ENCODE peak calls at places on chromosomes 1 and 21, in eight cellular contexts. One of them, this sample, is unnamed.

GRCh38 chr1:212288614-212289013 is 3.4 kb downstream of the PPP2R5A start:
- DNase-seq in frontal cortex: no peak
- DNase-seq in activated CD4-positive, alpha-beta memory T cell treated with anti-CD3 and anti-CD28 coated beads for 36 hours: no peak
- DNase-seq in stimulated activated CD8-positive, alpha-beta memory T cell treated with anti-CD3 and anti-CD28 coated beads, Interleukin-15, amount 100 ng/mL, for 4 hours: no peak
- DNase-seq in activated CD4-positive, alpha-beta T cell treated with anti-CD3 and anti-CD28 coated beads, Interleukin-2, amount 50 U/mL, for 24 hours: no peak
- DNase-seq in HTR-8/SVneo: no peak
- DNase-seq in iris pigment epithelial cell: peak
- DNase-seq in activated T-cell treated with anti-CD3 and anti-CD28 coated beads for 24 hours: no peak
- DNase-seq in this sample: no peak

GRCh38 chr1:227268943-227269342 is 49.3 kb downstream of the CDC42BPA start:
- DNase-seq in frontal cortex: no peak
- DNase-seq in activated CD4-positive, alpha-beta memory T cell treated with anti-CD3 and anti-CD28 coated beads for 36 hours: no peak
- DNase-seq in stimulated activated CD8-positive, alpha-beta memory T cell treated with anti-CD3 and anti-CD28 coated beads, Interleukin-15, amount 100 ng/mL, for 4 hours: no peak
- DNase-seq in activated CD4-positive, alpha-beta T cell treated with anti-CD3 and anti-CD28 coated beads, Interleukin-2, amount 50 U/mL, for 24 hours: no peak
- DNase-seq in HTR-8/SVneo: no peak
- DNase-seq in iris pigment epithelial cell: peak
- DNase-seq in activated T-cell treated with anti-CD3 and anti-CD28 coated beads for 24 hours: no peak
- DNase-seq in this sample: peak

GRCh38 chr1:227948493-227949260 is 945 bp upstream of the WNT9A start:
- DNase-seq in frontal cortex: peak
- DNase-seq in activated CD4-positive, alpha-beta memory T cell treated with anti-CD3 and anti-CD28 coated beads for 36 hours: no peak
- DNase-seq in stimulated activated CD8-positive, alpha-beta memory T cell treated with anti-CD3 and anti-CD28 coated beads, Interleukin-15, amount 100 ng/mL, for 4 hours: no peak
- DNase-seq in activated CD4-positive, alpha-beta T cell treated with anti-CD3 and anti-CD28 coated beads, Interleukin-2, amount 50 U/mL, for 24 hours: no peak
- DNase-seq in HTR-8/SVneo: no peak
- DNase-seq in iris pigment epithelial cell: peak
- DNase-seq in activated T-cell treated with anti-CD3 and anti-CD28 coated beads for 24 hours: no peak
- DNase-seq in this sample: no peak

GRCh38 chr1:81670286-81670685 is 130.4 kb upstream of the ADGRL2 start:
- DNase-seq in frontal cortex: peak
- DNase-seq in activated CD4-positive, alpha-beta memory T cell treated with anti-CD3 and anti-CD28 coated beads for 36 hours: no peak
- DNase-seq in stimulated activated CD8-positive, alpha-beta memory T cell treated with anti-CD3 and anti-CD28 coated beads, Interleukin-15, amount 100 ng/mL, for 4 hours: no peak
- DNase-seq in activated CD4-positive, alpha-beta T cell treated with anti-CD3 and anti-CD28 coated beads, Interleukin-2, amount 50 U/mL, for 24 hours: no peak
- DNase-seq in HTR-8/SVneo: peak
- DNase-seq in iris pigment epithelial cell: peak
- DNase-seq in activated T-cell treated with anti-CD3 and anti-CD28 coated beads for 24 hours: no peak
- DNase-seq in this sample: no peak

GRCh38 chr21:44765231-44766013 is 36.2 kb downstream of the UBE2G2 start:
- DNase-seq in frontal cortex: no peak
- DNase-seq in activated CD4-positive, alpha-beta memory T cell treated with anti-CD3 and anti-CD28 coated beads for 36 hours: peak
- DNase-seq in stimulated activated CD8-positive, alpha-beta memory T cell treated with anti-CD3 and anti-CD28 coated beads, Interleukin-15, amount 100 ng/mL, for 4 hours: no peak
- DNase-seq in activated CD4-positive, alpha-beta T cell treated with anti-CD3 and anti-CD28 coated beads, Interleukin-2, amount 50 U/mL, for 24 hours: no peak
- DNase-seq in HTR-8/SVneo: no peak
- DNase-seq in iris pigment epithelial cell: peak
- DNase-seq in activated T-cell treated with anti-CD3 and anti-CD28 coated beads for 24 hours: no peak
- DNase-seq in this sample: peak

GRCh38 chr1:221157026-221157761 is 278.0 kb downstream of the HLX start:
- DNase-seq in frontal cortex: no peak
- DNase-seq in activated CD4-positive, alpha-beta memory T cell treated with anti-CD3 and anti-CD28 coated beads for 36 hours: no peak
- DNase-seq in stimulated activated CD8-positive, alpha-beta memory T cell treated with anti-CD3 and anti-CD28 coated beads, Interleukin-15, amount 100 ng/mL, for 4 hours: no peak
- DNase-seq in activated CD4-positive, alpha-beta T cell treated with anti-CD3 and anti-CD28 coated beads, Interleukin-2, amount 50 U/mL, for 24 hours: no peak
- DNase-seq in HTR-8/SVneo: no peak
- DNase-seq in iris pigment epithelial cell: no peak
- DNase-seq in activated T-cell treated with anti-CD3 and anti-CD28 coated beads for 24 hours: no peak
- DNase-seq in this sample: no peak

GRCh38 chr1:995665-996633 is 3.9 kb downstream of the HES4 start:
- DNase-seq in frontal cortex: no peak
- DNase-seq in activated CD4-positive, alpha-beta memory T cell treated with anti-CD3 and anti-CD28 coated beads for 36 hours: no peak
- DNase-seq in stimulated activated CD8-positive, alpha-beta memory T cell treated with anti-CD3 and anti-CD28 coated beads, Interleukin-15, amount 100 ng/mL, for 4 hours: no peak
- DNase-seq in activated CD4-positive, alpha-beta T cell treated with anti-CD3 and anti-CD28 coated beads, Interleukin-2, amount 50 U/mL, for 24 hours: no peak
- DNase-seq in HTR-8/SVneo: no peak
- DNase-seq in iris pigment epithelial cell: no peak
- DNase-seq in activated T-cell treated with anti-CD3 and anti-CD28 coated beads for 24 hours: no peak
- DNase-seq in this sample: no peak

GRCh38 chr1:11044086-11044848 is 2.8 kb downstream of the MASP2 start:
- DNase-seq in frontal cortex: no peak
- DNase-seq in activated CD4-positive, alpha-beta memory T cell treated with anti-CD3 and anti-CD28 coated beads for 36 hours: no peak
- DNase-seq in stimulated activated CD8-positive, alpha-beta memory T cell treated with anti-CD3 and anti-CD28 coated beads, Interleukin-15, amount 100 ng/mL, for 4 hours: no peak
- DNase-seq in activated CD4-positive, alpha-beta T cell treated with anti-CD3 and anti-CD28 coated beads, Interleukin-2, amount 50 U/mL, for 24 hours: no peak
- DNase-seq in HTR-8/SVneo: no peak
- DNase-seq in iris pigment epithelial cell: no peak
- DNase-seq in activated T-cell treated with anti-CD3 and anti-CD28 coated beads for 24 hours: no peak
- DNase-seq in this sample: no peak

GRCh38 chr1:214514819-214515383 is 36.5 kb downstream of the PTPN14 start:
- DNase-seq in frontal cortex: no peak
- DNase-seq in activated CD4-positive, alpha-beta memory T cell treated with anti-CD3 and anti-CD28 coated beads for 36 hours: no peak
- DNase-seq in stimulated activated CD8-positive, alpha-beta memory T cell treated with anti-CD3 and anti-CD28 coated beads, Interleukin-15, amount 100 ng/mL, for 4 hours: no peak
- DNase-seq in activated CD4-positive, alpha-beta T cell treated with anti-CD3 and anti-CD28 coated beads, Interleukin-2, amount 50 U/mL, for 24 hours: no peak
- DNase-seq in HTR-8/SVneo: no peak
- DNase-seq in iris pigment epithelial cell: no peak
- DNase-seq in activated T-cell treated with anti-CD3 and anti-CD28 coated beads for 24 hours: no peak
- DNase-seq in this sample: no peak

GRCh38 chr1:54121482-54122130 is 31.2 kb downstream of the CDCP2 start:
- DNase-seq in frontal cortex: peak
- DNase-seq in activated CD4-positive, alpha-beta memory T cell treated with anti-CD3 and anti-CD28 coated beads for 36 hours: peak
- DNase-seq in stimulated activated CD8-positive, alpha-beta memory T cell treated with anti-CD3 and anti-CD28 coated beads, Interleukin-15, amount 100 ng/mL, for 4 hours: peak
- DNase-seq in activated CD4-positive, alpha-beta T cell treated with anti-CD3 and anti-CD28 coated beads, Interleukin-2, amount 50 U/mL, for 24 hours: peak
- DNase-seq in HTR-8/SVneo: peak
- DNase-seq in iris pigment epithelial cell: peak
- DNase-seq in activated T-cell treated with anti-CD3 and anti-CD28 coated beads for 24 hours: peak
- DNase-seq in this sample: peak

GRCh38 chr21:29077651-29078090 is 4.2 kb upstream of the CCT8 start:
- DNase-seq in frontal cortex: no peak
- DNase-seq in activated CD4-positive, alpha-beta memory T cell treated with anti-CD3 and anti-CD28 coated beads for 36 hours: peak
- DNase-seq in stimulated activated CD8-positive, alpha-beta memory T cell treated with anti-CD3 and anti-CD28 coated beads, Interleukin-15, amount 100 ng/mL, for 4 hours: no peak
- DNase-seq in activated CD4-positive, alpha-beta T cell treated with anti-CD3 and anti-CD28 coated beads, Interleukin-2, amount 50 U/mL, for 24 hours: no peak
- DNase-seq in HTR-8/SVneo: no peak
- DNase-seq in iris pigment epithelial cell: peak
- DNase-seq in activated T-cell treated with anti-CD3 and anti-CD28 coated beads for 24 hours: no peak
- DNase-seq in this sample: no peak

GRCh38 chr1:198829948-198830347 is 191.1 kb downstream of the PTPRC start:
- DNase-seq in frontal cortex: no peak
- DNase-seq in activated CD4-positive, alpha-beta memory T cell treated with anti-CD3 and anti-CD28 coated beads for 36 hours: no peak
- DNase-seq in stimulated activated CD8-positive, alpha-beta memory T cell treated with anti-CD3 and anti-CD28 coated beads, Interleukin-15, amount 100 ng/mL, for 4 hours: no peak
- DNase-seq in activated CD4-positive, alpha-beta T cell treated with anti-CD3 and anti-CD28 coated beads, Interleukin-2, amount 50 U/mL, for 24 hours: no peak
- DNase-seq in HTR-8/SVneo: no peak
- DNase-seq in iris pigment epithelial cell: peak
- DNase-seq in activated T-cell treated with anti-CD3 and anti-CD28 coated beads for 24 hours: no peak
- DNase-seq in this sample: peak

GRCh38 chr1:155504207-155504606 is 58.4 kb downstream of the ASH1L start:
- DNase-seq in frontal cortex: peak
- DNase-seq in activated CD4-positive, alpha-beta memory T cell treated with anti-CD3 and anti-CD28 coated beads for 36 hours: no peak
- DNase-seq in stimulated activated CD8-positive, alpha-beta memory T cell treated with anti-CD3 and anti-CD28 coated beads, Interleukin-15, amount 100 ng/mL, for 4 hours: no peak
- DNase-seq in activated CD4-positive, alpha-beta T cell treated with anti-CD3 and anti-CD28 coated beads, Interleukin-2, amount 50 U/mL, for 24 hours: no peak
- DNase-seq in HTR-8/SVneo: peak
- DNase-seq in iris pigment epithelial cell: peak
- DNase-seq in activated T-cell treated with anti-CD3 and anti-CD28 coated beads for 24 hours: no peak
- DNase-seq in this sample: peak

GRCh38 chr1:177858222-177858894 is 111.5 kb downstream of the SEC16B start:
- DNase-seq in frontal cortex: no peak
- DNase-seq in activated CD4-positive, alpha-beta memory T cell treated with anti-CD3 and anti-CD28 coated beads for 36 hours: no peak
- DNase-seq in stimulated activated CD8-positive, alpha-beta memory T cell treated with anti-CD3 and anti-CD28 coated beads, Interleukin-15, amount 100 ng/mL, for 4 hours: no peak
- DNase-seq in activated CD4-positive, alpha-beta T cell treated with anti-CD3 and anti-CD28 coated beads, Interleukin-2, amount 50 U/mL, for 24 hours: no peak
- DNase-seq in HTR-8/SVneo: no peak
- DNase-seq in iris pigment epithelial cell: peak
- DNase-seq in activated T-cell treated with anti-CD3 and anti-CD28 coated beads for 24 hours: no peak
- DNase-seq in this sample: no peak

GRCh38 chr1:193221641-193222040 is 35.2 kb upstream of the B3GALT2 start:
- DNase-seq in frontal cortex: no peak
- DNase-seq in activated CD4-positive, alpha-beta memory T cell treated with anti-CD3 and anti-CD28 coated beads for 36 hours: no peak
- DNase-seq in stimulated activated CD8-positive, alpha-beta memory T cell treated with anti-CD3 and anti-CD28 coated beads, Interleukin-15, amount 100 ng/mL, for 4 hours: no peak
- DNase-seq in activated CD4-positive, alpha-beta T cell treated with anti-CD3 and anti-CD28 coated beads, Interleukin-2, amount 50 U/mL, for 24 hours: no peak
- DNase-seq in HTR-8/SVneo: no peak
- DNase-seq in iris pigment epithelial cell: no peak
- DNase-seq in activated T-cell treated with anti-CD3 and anti-CD28 coated beads for 24 hours: no peak
- DNase-seq in this sample: no peak

GRCh38 chr1:160884091-160884490 is 889 bp downstream of the ITLN1 start:
- DNase-seq in frontal cortex: no peak
- DNase-seq in activated CD4-positive, alpha-beta memory T cell treated with anti-CD3 and anti-CD28 coated beads for 36 hours: no peak
- DNase-seq in stimulated activated CD8-positive, alpha-beta memory T cell treated with anti-CD3 and anti-CD28 coated beads, Interleukin-15, amount 100 ng/mL, for 4 hours: no peak
- DNase-seq in activated CD4-positive, alpha-beta T cell treated with anti-CD3 and anti-CD28 coated beads, Interleukin-2, amount 50 U/mL, for 24 hours: no peak
- DNase-seq in HTR-8/SVneo: no peak
- DNase-seq in iris pigment epithelial cell: no peak
- DNase-seq in activated T-cell treated with anti-CD3 and anti-CD28 coated beads for 24 hours: no peak
- DNase-seq in this sample: no peak

This sample was measured in T47D.